ENCODE peak calls at places on chromosomes 16 and 17, in eight cellular contexts. A, I, F, N, K, O, R and L are unnamed samples.

GRCh38 chr16:27208809-27209208 is 5.5 kb downstream of the KDM8 start:
- DNase-seq in N (no peak), O (no peak), F (no peak), K (no peak), R (no peak), A (no peak), I (no peak), L (no peak)

GRCh38 chr17:73142763-73143395 is 21.9 kb upstream of the SSTR2 start:
- DNase-seq in A (no peak), K (peak), F (no peak), I (no peak), O (no peak), N (no peak), R (no peak), L (no peak)

GRCh38 chr16:35188288-35189155 is 1729.1 kb downstream of the TP53TG3F start:
- DNase-seq in K (no peak), A (no peak), O (peak), F (no peak), R (no peak), N (no peak), I (no peak), L (no peak)

GRCh38 chr16:30166202-30166902 is 17.1 kb upstream of the CORO1A start:
- DNase-seq in O (no peak), K (no peak), N (no peak), I (no peak), F (no peak), A (no peak), R (no peak), L (no peak)

GRCh38 chr17:52390422-52390821 is 231.9 kb upstream of the CA10 start:
- DNase-seq in A (no peak), N (no peak), I (no peak), F (no peak), O (no peak), R (no peak), K (no peak), L (no peak)

GRCh38 chr17:82198092-82198491 is 14.6 kb downstream of the CCDC57 start:
- DNase-seq in N (no peak), K (no peak), F (no peak), I (no peak), O (no peak), A (no peak), R (no peak), L (no peak)

GRCh38 chr17:65698381-65699061 is 137.1 kb upstream of the AXIN2 start:
- DNase-seq in A (no peak), N (no peak), K (peak), I (no peak), O (no peak), F (no peak), R (peak), L (no peak)

GRCh38 chr17:7887482-7888183 is 956 bp upstream of the CHD3 start:
- DNase-seq in N (peak), O (peak), K (peak), A (peak), F (peak), I (peak), R (peak), L (peak)